ENCODE peak calls at places on chromosomes 7 and 10, in ten cellular contexts. N is retina; C is kidney glomerular epithelial cell; D is NCI-H748 treated with DMSO at 0.1 percent for 48 hours; J is stimulated activated CD8-positive, alpha-beta memory T cell treated with anti-CD3 and anti-CD28 coated beads, Interleukin-7, amount 100 ng/mL, for 1 hour; I is amniotic stem cell; R is skeletal muscle cell; V is activated gamma-delta T cell treated with Interleukin-2 at 50 U/mL for 16 hours; W is smooth muscle cell of the brain vasculature; K is gastrocnemius medialis. O is an unnamed sample.

GRCh38 chr7:99248391-99249067 is 24.1 kb upstream of the MYH16 start:
- DNase-seq in C (no peak), J (no peak), W (no peak), K (no peak), I (no peak), R (no peak), V (no peak), N (no peak), D (no peak), O (no peak)

GRCh38 chr7:91194841-91195240 is 69.4 kb upstream of the FZD1 start:
- DNase-seq in I (no peak), J (no peak), D (no peak), K (no peak), W (no peak), C (no peak), N (no peak), V (no peak), R (peak), O (no peak)

GRCh38 chr7:105713488-105714465 is 132.5 kb upstream of the EFCAB10 start:
- DNase-seq in D (no peak), I (no peak), K (no peak), J (no peak), R (no peak), C (no peak), N (no peak), V (no peak), W (no peak), O (peak)

GRCh38 chr10:34319197-34319846 is 495.8 kb downstream of the PARD3 start:
- DNase-seq in J (no peak), K (no peak), C (no peak), N (no peak), W (no peak), V (no peak), R (peak), D (peak), I (peak), O (peak)

GRCh38 chr7:2607122-2607912 is 24.5 kb upstream of the TTYH3 start:
- DNase-seq in J (no peak), K (peak), C (no peak), I (no peak), N (no peak), W (no peak), V (no peak), R (no peak), D (no peak), O (no peak)

GRCh38 chr7:12570148-12570528 is 382 bp upstream of the SCIN start:
- DNase-seq in R (no peak), V (no peak), J (no peak), W (no peak), K (no peak), D (peak), I (peak), N (no peak), C (peak), O (no peak)

GRCh38 chr7:107236857-107237256 is 68.1 kb downstream of the HBP1 start:
- DNase-seq in I (no peak), C (no peak), W (no peak), J (no peak), R (no peak), V (no peak), K (no peak), N (no peak), D (no peak), O (peak)

GRCh38 chr10:9069136-9069535 is 1014.6 kb downstream of the GATA3 start:
- DNase-seq in I (no peak), N (no peak), K (no peak), V (no peak), R (no peak), C (no peak), W (no peak), D (no peak), J (no peak), O (no peak)

GRCh38 chr7:135684699-135685098 is 22.4 kb downstream of the STMP1 start:
- DNase-seq in V (no peak), D (no peak), N (no peak), C (no peak), R (no peak), W (no peak), J (no peak), K (no peak), I (no peak), O (no peak)

GRCh38 chr7:23594879-23595604 is 2.1 kb upstream of the CCDC126 start:
- DNase-seq in W (no peak), R (no peak), D (no peak), N (no peak), C (peak), J (no peak), K (no peak), I (no peak), V (no peak), O (no peak)

GRCh38 chr10:86020139-86020538 is 346.5 kb downstream of the GRID1 start:
- DNase-seq in C (no peak), K (no peak), R (no peak), J (no peak), W (no peak), D (no peak), N (no peak), V (no peak), I (no peak), O (no peak)